ENCODE peak calls at places on chromosome 18, in seven cellular contexts. One of them, this sample, is unnamed.

GRCh38 chr18:1751249-1751648 is 820.1 kb downstream of the METTL4 start:
- DNase-seq in IMR-90: no peak
- DNase-seq in WTC11: no peak
- DNase-seq in A549: no peak
- DNase-seq in H1: no peak
- DNase-seq in K562: no peak
- DNase-seq in HepG2: no peak
- DNase-seq in this sample: no peak

GRCh38 chr18:55477537-55478300 is 110.3 kb downstream of the TCF4 start:
- DNase-seq in IMR-90: peak
- DNase-seq in WTC11: no peak
- DNase-seq in A549: no peak
- DNase-seq in H1: no peak
- DNase-seq in K562: no peak
- DNase-seq in HepG2: no peak
- DNase-seq in this sample: no peak

GRCh38 chr18:13014232-13014631 is 23.1 kb downstream of the CEP192 start:
- DNase-seq in IMR-90: no peak
- DNase-seq in WTC11: no peak
- DNase-seq in A549: no peak
- DNase-seq in H1: no peak
- DNase-seq in K562: no peak
- DNase-seq in HepG2: no peak
- DNase-seq in this sample: no peak

GRCh38 chr18:6054443-6054842 is 159.1 kb upstream of the TMEM200C start:
- DNase-seq in IMR-90: no peak
- DNase-seq in WTC11: no peak
- DNase-seq in A549: no peak
- DNase-seq in H1: no peak
- DNase-seq in K562: no peak
- DNase-seq in HepG2: no peak
- DNase-seq in this sample: peak

GRCh38 chr18:68699043-68699442 is 15.9 kb downstream of the TMX3 start:
- DNase-seq in IMR-90: peak
- DNase-seq in WTC11: no peak
- DNase-seq in A549: no peak
- DNase-seq in H1: no peak
- DNase-seq in K562: no peak
- DNase-seq in HepG2: no peak
- DNase-seq in this sample: no peak

GRCh38 chr18:54147439-54147838 is 77.0 kb downstream of the MBD2 start:
- DNase-seq in IMR-90: no peak
- DNase-seq in WTC11: no peak
- DNase-seq in A549: no peak
- DNase-seq in H1: no peak
- DNase-seq in K562: no peak
- DNase-seq in HepG2: no peak
- DNase-seq in this sample: no peak

GRCh38 chr18:75923169-75923568 is 495.7 kb upstream of the SMIM21 start:
- DNase-seq in IMR-90: peak
- DNase-seq in WTC11: no peak
- DNase-seq in A549: peak
- DNase-seq in H1: no peak
- DNase-seq in K562: no peak
- DNase-seq in HepG2: no peak
- DNase-seq in this sample: no peak

GRCh38 chr18:21134895-21135294 is 23.3 kb upstream of the ROCK1 start:
- DNase-seq in IMR-90: peak
- DNase-seq in WTC11: no peak
- DNase-seq in A549: no peak
- DNase-seq in H1: no peak
- DNase-seq in K562: no peak
- DNase-seq in HepG2: no peak
- DNase-seq in this sample: peak

GRCh38 chr18:75915941-75916640 is 488.6 kb upstream of the SMIM21 start:
- DNase-seq in IMR-90: no peak
- DNase-seq in WTC11: peak
- DNase-seq in A549: no peak
- DNase-seq in H1: peak
- DNase-seq in K562: peak
- DNase-seq in HepG2: no peak
- DNase-seq in this sample: peak

GRCh38 chr18:9522952-9523351 is 47.6 kb downstream of the RALBP1 start:
- DNase-seq in IMR-90: no peak
- DNase-seq in WTC11: no peak
- DNase-seq in A549: no peak
- DNase-seq in H1: no peak
- DNase-seq in K562: no peak
- DNase-seq in HepG2: no peak
- DNase-seq in this sample: no peak

GRCh38 chr18:9519431-9519830 is 44.1 kb downstream of the RALBP1 start:
- DNase-seq in IMR-90: no peak
- DNase-seq in WTC11: no peak
- DNase-seq in A549: no peak
- DNase-seq in H1: no peak
- DNase-seq in K562: no peak
- DNase-seq in HepG2: no peak
- DNase-seq in this sample: no peak

GRCh38 chr18:9520666-9521065 is 45.4 kb downstream of the RALBP1 start:
- DNase-seq in IMR-90: no peak
- DNase-seq in WTC11: no peak
- DNase-seq in A549: no peak
- DNase-seq in H1: no peak
- DNase-seq in K562: no peak
- DNase-seq in HepG2: no peak
- DNase-seq in this sample: no peak

GRCh38 chr18:9517869-9518268 is 42.6 kb downstream of the RALBP1 start:
- DNase-seq in IMR-90: no peak
- DNase-seq in WTC11: no peak
- DNase-seq in A549: no peak
- DNase-seq in H1: no peak
- DNase-seq in K562: no peak
- DNase-seq in HepG2: no peak
- DNase-seq in this sample: no peak

DNA sequence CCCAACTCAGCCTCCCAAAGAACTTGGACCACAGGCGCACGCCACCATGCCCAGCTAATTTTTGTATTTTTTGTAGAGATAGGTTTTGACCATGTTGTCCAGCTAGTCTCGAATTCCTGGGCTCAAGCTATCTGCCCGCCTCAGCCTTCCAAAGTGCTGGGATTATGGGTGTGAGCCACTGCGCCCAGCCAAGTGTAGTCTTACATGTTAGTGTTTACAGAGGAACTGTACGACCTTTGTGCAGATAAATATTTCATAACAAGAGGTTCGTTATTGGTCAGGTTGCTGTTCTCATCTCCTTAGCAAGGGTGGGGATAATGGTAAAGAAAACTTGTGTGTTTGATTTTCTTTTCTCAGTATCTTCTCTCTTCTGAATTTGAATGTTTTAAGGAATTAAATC is 46.5 kb downstream of the RALBP1 start:
- DNase-seq in IMR-90: no peak
- DNase-seq in WTC11: no peak
- DNase-seq in A549: no peak
- DNase-seq in H1: no peak
- DNase-seq in K562: no peak
- DNase-seq in HepG2: peak
- DNase-seq in this sample: no peak
- TF ChIP-seq USF2 in IMR-90: no peak
- TF ChIP-seq USF2 in WTC11: no peak
- TF ChIP-seq USF2 in A549: no peak
- TF ChIP-seq USF2 in H1: no peak
- TF ChIP-seq USF2 in K562: no peak
- TF ChIP-seq USF2 in HepG2: no peak
- TF ChIP-seq USF2 in this sample: no peak

GRCh38 chr18:59740131-59740530 is 42.9 kb upstream of the CCBE1 start:
- DNase-seq in IMR-90: no peak
- DNase-seq in WTC11: no peak
- DNase-seq in A549: no peak
- DNase-seq in H1: no peak
- DNase-seq in K562: no peak
- DNase-seq in HepG2: no peak
- DNase-seq in this sample: no peak

GRCh38 chr18:59744271-59744721 is 47.1 kb upstream of the CCBE1 start:
- DNase-seq in IMR-90: peak
- DNase-seq in WTC11: no peak
- DNase-seq in A549: no peak
- DNase-seq in H1: no peak
- DNase-seq in K562: no peak
- DNase-seq in HepG2: no peak
- DNase-seq in this sample: no peak

GRCh38 chr18:59737776-59738295 is 40.6 kb upstream of the CCBE1 start:
- DNase-seq in IMR-90: no peak
- DNase-seq in WTC11: no peak
- DNase-seq in A549: no peak
- DNase-seq in H1: no peak
- DNase-seq in K562: no peak
- DNase-seq in HepG2: no peak
- DNase-seq in this sample: no peak

GRCh38 chr18:59743561-59743960 is 46.3 kb upstream of the CCBE1 start:
- DNase-seq in IMR-90: peak
- DNase-seq in WTC11: no peak
- DNase-seq in A549: no peak
- DNase-seq in H1: no peak
- DNase-seq in K562: no peak
- DNase-seq in HepG2: no peak
- DNase-seq in this sample: no peak

DNA sequence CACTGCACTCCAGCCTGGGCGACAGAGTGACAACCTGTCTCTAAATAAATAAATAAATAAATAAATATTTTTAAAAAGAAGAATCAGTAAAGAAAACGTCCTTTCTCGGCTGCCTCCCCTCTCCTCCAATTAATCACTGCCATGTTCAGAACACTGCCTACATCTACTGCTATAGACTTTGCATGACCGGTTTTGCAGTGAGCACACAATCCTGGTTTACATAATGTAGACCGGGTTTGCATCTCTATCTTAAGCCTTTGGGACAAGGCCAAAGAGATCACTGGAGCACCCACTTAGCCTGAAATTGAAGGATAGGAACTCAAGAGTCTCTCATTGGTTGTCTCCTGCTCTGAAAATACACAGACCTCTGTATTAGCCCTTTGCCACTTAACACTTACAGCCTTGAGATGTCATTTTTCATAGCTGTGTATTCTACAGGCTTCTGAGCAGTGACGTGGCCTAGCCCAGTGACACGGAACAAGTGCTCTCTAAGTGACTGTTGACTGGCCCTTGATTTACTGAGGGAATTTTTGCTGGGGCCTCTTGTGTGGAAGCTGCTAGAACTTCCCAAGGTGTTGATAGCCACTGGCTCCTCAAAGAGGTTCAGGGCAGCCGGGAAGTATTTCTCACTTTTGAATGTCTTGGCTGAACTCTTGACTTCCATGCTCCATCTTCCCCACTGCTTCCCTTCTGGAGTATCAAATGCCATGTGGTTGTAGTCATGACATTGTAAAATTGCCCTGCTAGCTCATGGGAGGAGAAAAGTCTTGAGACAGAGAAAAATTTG is 45.3 kb upstream of the CCBE1 start:
- DNase-seq in IMR-90: peak
- DNase-seq in WTC11: no peak
- DNase-seq in A549: no peak
- DNase-seq in H1: no peak
- DNase-seq in K562: no peak
- DNase-seq in HepG2: no peak
- DNase-seq in this sample: no peak
- TF ChIP-seq USF2 in IMR-90: no peak
- TF ChIP-seq USF2 in WTC11: no peak
- TF ChIP-seq USF2 in A549: no peak
- TF ChIP-seq USF2 in H1: no peak
- TF ChIP-seq USF2 in K562: no peak
- TF ChIP-seq USF2 in HepG2: no peak
- TF ChIP-seq USF2 in this sample: no peak

DNA sequence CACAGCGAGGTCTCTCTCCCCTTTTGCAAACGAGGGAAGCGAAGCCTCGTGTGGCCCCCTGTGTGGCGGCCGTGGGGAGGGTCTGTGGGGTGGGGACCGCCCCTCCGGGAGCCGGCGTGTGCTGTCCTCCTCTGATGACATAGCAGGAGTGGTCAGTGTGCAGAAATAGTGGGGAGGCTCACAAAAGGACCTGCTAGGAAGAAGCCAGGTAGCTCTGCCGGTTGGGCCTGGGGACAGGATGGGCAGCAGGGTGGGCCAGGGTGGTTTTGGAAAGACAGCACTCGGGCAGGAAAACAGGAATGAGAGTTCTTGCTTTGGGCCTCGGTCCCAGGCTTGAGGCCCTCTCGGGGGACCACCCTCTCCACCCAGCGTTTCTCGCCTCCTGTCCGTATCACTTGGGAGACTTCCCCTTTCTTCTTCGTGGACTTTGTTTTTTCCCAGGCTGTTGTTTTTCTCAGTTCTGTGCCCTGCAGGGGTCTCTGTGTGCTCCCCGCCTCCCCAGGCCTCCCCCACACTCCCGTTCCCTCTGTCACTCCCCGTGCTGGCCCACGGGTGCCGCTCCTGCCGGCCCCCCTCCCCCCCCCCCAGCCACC is 75.2 kb downstream of the KCNG2 start:
- DNase-seq in IMR-90: no peak
- DNase-seq in WTC11: no peak
- DNase-seq in A549: no peak
- DNase-seq in H1: no peak
- DNase-seq in K562: no peak
- DNase-seq in HepG2: no peak
- DNase-seq in this sample: no peak
- TF ChIP-seq USF2 in IMR-90: no peak
- TF ChIP-seq USF2 in WTC11: no peak
- TF ChIP-seq USF2 in A549: no peak
- TF ChIP-seq USF2 in H1: no peak
- TF ChIP-seq USF2 in K562: no peak
- TF ChIP-seq USF2 in HepG2: no peak
- TF ChIP-seq USF2 in this sample: no peak

DNA sequence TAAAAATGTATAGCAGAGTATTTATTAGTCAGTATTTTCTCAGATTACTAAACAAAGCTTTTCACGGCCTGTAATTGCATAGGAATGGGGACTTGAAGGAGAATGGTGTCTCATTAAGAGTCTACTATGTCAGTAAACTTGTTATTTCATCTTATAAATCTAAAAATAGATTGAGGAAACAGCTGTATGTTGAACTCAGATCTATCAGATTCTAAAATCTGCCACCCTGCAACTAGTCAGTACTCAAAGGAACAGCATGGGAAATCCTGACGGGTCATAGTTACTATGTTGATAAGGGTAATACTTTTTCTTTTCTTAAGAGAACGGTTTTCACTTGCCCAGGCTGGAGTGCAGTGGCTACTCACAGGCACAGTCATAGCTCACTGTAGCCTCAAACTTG is 70.2 kb upstream of the EMILIN2 start:
- DNase-seq in IMR-90: no peak
- DNase-seq in WTC11: no peak
- DNase-seq in A549: no peak
- DNase-seq in H1: no peak
- DNase-seq in K562: no peak
- DNase-seq in HepG2: no peak
- DNase-seq in this sample: no peak
- TF ChIP-seq USF2 in IMR-90: no peak
- TF ChIP-seq USF2 in WTC11: no peak
- TF ChIP-seq USF2 in A549: no peak
- TF ChIP-seq USF2 in H1: no peak
- TF ChIP-seq USF2 in K562: no peak
- TF ChIP-seq USF2 in HepG2: no peak
- TF ChIP-seq USF2 in this sample: no peak

This sample was measured in SK-N-SH.